ENCODE peak calls at places on chromosomes 2 and 18, in eight cellular contexts. G is thoracic aorta, U is type B pancreatic cell, T is mucosa of descending colon, A is coronary artery, V is fibroblast of lung, S is breast epithelium, N is neural progenitor cell. Z is an unnamed sample.

GRCh38 chr18:61991201-61991600 is 98.4 kb upstream of the RNF152 start:
- DNase-seq in G (no peak), U (no peak), T (no peak), A (no peak), V (peak), S (no peak), N (no peak), Z (peak)

GRCh38 chr2:70514612-70515055 is 39.0 kb downstream of the TGFA start:
- DNase-seq in G (no peak), U (no peak), T (peak), A (no peak), V (no peak), S (peak), N (no peak), Z (no peak)

GRCh38 chr2:197571622-197572271 is 55.9 kb downstream of the MOB4 start:
- DNase-seq in G (no peak), U (no peak), T (no peak), A (no peak), V (peak), S (no peak), N (no peak), Z (no peak)

GRCh38 chr2:164538250-164538866 is 82.9 kb downstream of the GRB14 start:
- DNase-seq in G (no peak), U (no peak), T (no peak), A (no peak), V (peak), S (no peak), N (peak), Z (peak)

GRCh38 chr2:178280261-178280852 is 86.0 kb downstream of the OSBPL6 start:
- DNase-seq in G (peak), U (no peak), T (no peak), A (no peak), V (peak), S (no peak), N (peak), Z (peak)

GRCh38 chr18:26963292-26963691 is 97.8 kb upstream of the AQP4 start:
- DNase-seq in G (no peak), U (no peak), T (no peak), A (no peak), V (no peak), S (no peak), N (no peak), Z (peak)

GRCh38 chr2:9918275-9918674 is 33.2 kb upstream of the GRHL1 start:
- DNase-seq in G (no peak), U (no peak), T (no peak), A (no peak), V (peak), S (no peak), N (no peak), Z (no peak)

GRCh38 chr2:10269291-10269690 is 33.4 kb upstream of the HPCAL1 start:
- DNase-seq in G (no peak), U (peak), T (no peak), A (no peak), V (no peak), S (no peak), N (no peak), Z (no peak)

GRCh38 chr2:33033524-33034150 is 86.9 kb downstream of the LTBP1 start:
- DNase-seq in G (no peak), U (no peak), T (no peak), A (no peak), V (peak), S (no peak), N (peak), Z (peak)

GRCh38 chr2:127401757-127402695 is 14.3 kb upstream of the MAP3K2 start:
- DNase-seq in G (no peak), U (no peak), T (no peak), A (no peak), V (no peak), S (no peak), N (no peak), Z (no peak)

DNA sequence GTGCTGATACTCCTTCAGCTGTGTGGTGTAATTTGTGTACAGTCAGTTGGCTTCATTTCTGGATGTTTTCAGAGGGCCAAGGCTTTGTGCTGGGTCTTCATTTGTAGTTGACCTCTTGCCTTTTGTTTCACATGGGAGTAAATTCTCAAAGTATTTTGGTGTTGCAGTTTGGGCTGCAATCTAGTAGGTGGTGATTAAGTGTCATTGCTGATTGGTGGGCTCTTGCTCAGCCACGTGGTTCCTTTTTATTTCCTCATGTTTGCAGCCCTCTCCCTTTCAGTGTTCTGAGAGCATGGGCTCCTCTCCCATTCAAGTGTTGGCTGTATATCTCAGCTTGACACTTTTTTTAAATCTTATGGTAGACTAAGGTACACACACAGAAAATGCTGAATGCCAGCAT is 96.8 kb downstream of the SNTG2 start:
- DNase-seq in G (no peak), U (no peak), T (no peak), A (no peak), V (peak), S (no peak), N (no peak), Z (peak)
- TF ChIP-seq CTCF in G (no peak), U (peak), T (no peak), A (no peak), V (peak), S (no peak), N (peak), Z (no peak)

DNA sequence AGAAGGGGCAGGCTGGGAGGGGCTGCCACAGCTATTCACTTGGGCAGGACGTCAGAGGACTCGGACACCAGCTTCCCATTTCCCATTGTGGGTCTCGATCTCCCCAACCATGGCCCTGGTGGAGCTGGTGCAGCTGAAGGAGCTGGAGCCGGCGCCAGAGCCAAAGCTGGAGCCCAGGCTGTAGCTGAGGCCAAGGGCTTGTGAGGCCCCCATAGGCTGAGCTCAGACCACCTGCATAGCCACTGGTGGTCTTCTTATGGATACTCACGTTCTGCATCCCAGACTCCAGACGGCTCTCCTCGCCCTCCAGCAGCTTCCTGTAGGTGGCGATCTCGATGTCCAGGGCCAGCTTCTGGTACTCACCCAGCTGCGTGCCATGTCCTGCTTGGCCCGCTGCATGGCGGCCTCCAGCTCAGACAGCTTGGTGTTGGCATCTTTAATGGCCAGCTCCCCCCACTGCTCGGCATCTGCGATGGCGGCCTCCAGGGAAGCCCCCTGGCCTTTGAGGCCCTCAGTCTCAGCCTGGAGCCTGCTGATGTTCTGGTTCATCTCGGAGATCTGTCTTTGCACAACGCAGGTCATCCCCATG is 6.0 kb upstream of the CDK5R2 start:
- DNase-seq in G (no peak), U (peak), T (no peak), A (no peak), V (no peak), S (no peak), N (peak), Z (no peak)
- TF ChIP-seq CTCF in G (no peak), U (no peak), T (no peak), A (no peak), V (no peak), S (no peak), N (peak), Z (peak)

GRCh38 chr2:113977660-113978523 is 88.0 kb downstream of the ACTR3 start:
- DNase-seq in G (no peak), U (no peak), T (no peak), A (no peak), V (peak), S (peak), N (peak), Z (peak)
- TF ChIP-seq CTCF in G (peak), U (peak), T (no peak), A (no peak), V (peak), S (peak), N (peak), Z (peak)

GRCh38 chr2:64363140-64363539 is 90.8 kb upstream of the LGALSL start:
- DNase-seq in G (no peak), U (no peak), T (no peak), A (no peak), V (no peak), S (no peak), N (no peak), Z (no peak)

GRCh38 chr2:64359176-64359891 is 94.6 kb upstream of the LGALSL start:
- DNase-seq in G (no peak), U (no peak), T (no peak), A (no peak), V (peak), S (no peak), N (no peak), Z (peak)

GRCh38 chr2:64362562-64363026 is 91.4 kb upstream of the LGALSL start:
- DNase-seq in G (no peak), U (no peak), T (no peak), A (no peak), V (no peak), S (peak), N (no peak), Z (no peak)

GRCh38 chr2:64361151-64361938 is 92.6 kb upstream of the LGALSL start:
- DNase-seq in G (no peak), U (no peak), T (no peak), A (no peak), V (no peak), S (no peak), N (no peak), Z (no peak)

GRCh38 chr2:64359892-64360657 is 93.9 kb upstream of the LGALSL start:
- DNase-seq in G (peak), U (no peak), T (peak), A (peak), V (peak), S (peak), N (no peak), Z (peak)
- TF ChIP-seq CTCF in G (no peak), U (no peak), T (no peak), A (no peak), V (no peak), S (no peak), N (no peak), Z (no peak)

GRCh38 chr2:161775971-161776370 is 151.8 kb downstream of the SLC4A10 start:
- DNase-seq in G (no peak), U (no peak), T (no peak), A (no peak), V (no peak), S (no peak), N (no peak), Z (no peak)

GRCh38 chr2:161766334-161766733 is 142.1 kb downstream of the SLC4A10 start:
- DNase-seq in G (no peak), U (no peak), T (no peak), A (no peak), V (no peak), S (no peak), N (no peak), Z (no peak)

DNA sequence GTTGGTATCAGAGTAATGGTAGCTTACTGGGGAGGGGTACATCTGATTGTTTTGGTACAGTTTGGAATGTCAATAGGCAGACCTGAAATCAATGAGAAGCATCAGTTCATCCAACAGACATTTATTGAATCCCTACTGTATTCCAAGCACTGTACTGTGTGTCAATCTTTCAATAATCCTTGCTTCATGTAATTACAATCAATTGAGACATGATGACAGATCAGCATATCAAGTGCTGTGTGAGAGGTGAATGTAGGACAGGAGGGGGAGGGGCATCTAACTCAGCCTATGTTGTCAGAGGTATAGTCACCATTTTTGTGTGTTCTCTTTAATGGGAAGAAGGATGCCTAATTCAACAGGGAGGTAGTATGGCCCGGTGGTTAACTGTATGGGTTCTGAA is 146.9 kb downstream of the SLC4A10 start:
- DNase-seq in G (no peak), U (no peak), T (no peak), A (no peak), V (no peak), S (no peak), N (no peak), Z (no peak)
- TF ChIP-seq CTCF in G (no peak), U (no peak), T (no peak), A (no peak), V (no peak), S (no peak), N (no peak), Z (no peak)

DNA sequence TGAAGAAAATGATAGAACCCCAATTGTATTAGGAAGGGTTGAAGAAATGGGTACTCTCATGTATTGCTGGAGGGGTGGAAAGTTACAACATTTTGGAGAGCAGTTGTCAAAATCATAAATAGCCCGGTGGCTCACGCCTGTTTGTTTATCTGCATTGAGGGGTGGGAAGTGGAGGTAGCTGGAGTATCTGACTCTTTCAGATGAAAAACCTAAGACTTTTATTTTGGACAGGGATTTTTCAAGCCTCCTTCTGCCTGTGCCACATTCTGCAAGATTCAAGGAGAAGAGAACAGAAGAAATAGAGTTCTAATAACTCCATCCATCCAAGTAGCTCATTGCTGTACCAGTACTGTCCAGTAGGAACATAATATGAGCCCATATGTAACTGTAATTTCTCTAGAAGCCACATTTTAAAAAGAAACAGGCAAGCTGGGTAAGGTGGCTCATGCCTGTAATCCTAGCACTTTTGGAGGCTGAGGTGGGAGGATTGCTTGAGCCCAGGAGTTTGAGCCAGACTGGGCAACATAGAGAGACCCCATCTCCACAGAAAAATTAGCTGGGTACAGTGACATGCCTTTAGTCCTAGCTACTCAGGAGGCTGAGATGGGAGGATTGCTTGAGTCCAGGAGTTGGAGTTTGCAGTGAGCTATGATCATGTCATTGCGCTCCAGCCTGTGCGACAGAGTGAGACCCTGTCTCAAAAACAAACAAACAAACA is 35.5 kb upstream of the NT5DC4 start:
- DNase-seq in G (no peak), U (no peak), T (no peak), A (no peak), V (no peak), S (no peak), N (no peak), Z (no peak)
- TF ChIP-seq CTCF in G (peak), U (peak), T (no peak), A (no peak), V (peak), S (no peak), N (no peak), Z (peak)

DNA sequence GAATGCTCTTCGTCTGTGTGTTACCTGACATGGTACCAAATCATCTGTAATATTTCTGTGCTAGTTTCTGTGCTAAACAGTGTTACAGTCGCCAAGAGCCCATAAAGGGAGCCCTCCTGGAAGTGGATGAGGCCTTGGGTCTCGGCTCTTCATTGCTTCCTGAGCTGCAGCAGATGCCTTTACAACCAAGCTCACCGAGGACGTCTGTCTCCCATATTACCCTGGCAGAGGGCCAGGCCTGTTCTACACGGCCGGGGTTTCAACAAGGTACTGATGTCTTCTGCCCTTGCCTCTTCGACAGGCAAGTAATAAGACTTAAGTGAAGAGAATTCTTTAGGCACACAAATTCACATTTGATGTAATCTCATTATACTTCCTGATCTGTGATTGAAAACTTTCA is 16.8 kb downstream of the RPL31 start:
- DNase-seq in G (no peak), U (no peak), T (no peak), A (no peak), V (no peak), S (no peak), N (no peak), Z (no peak)
- TF ChIP-seq CTCF in G (no peak), U (no peak), T (no peak), A (no peak), V (no peak), S (no peak), N (no peak), Z (no peak)

GRCh38 chr2:174074831-174075230 is 109.7 kb upstream of the SP3 start:
- DNase-seq in G (no peak), U (no peak), T (no peak), A (no peak), V (no peak), S (no peak), N (no peak), Z (no peak)

GRCh38 chr2:174071321-174071720 is 106.1 kb upstream of the SP3 start:
- DNase-seq in G (no peak), U (no peak), T (no peak), A (no peak), V (no peak), S (no peak), N (no peak), Z (no peak)

GRCh38 chr2:174070281-174070680 is 105.1 kb upstream of the SP3 start:
- DNase-seq in G (no peak), U (no peak), T (no peak), A (no peak), V (no peak), S (no peak), N (no peak), Z (no peak)

GRCh38 chr2:174072857-174073256 is 107.7 kb upstream of the SP3 start:
- DNase-seq in G (no peak), U (no peak), T (no peak), A (no peak), V (no peak), S (no peak), N (no peak), Z (no peak)

GRCh38 chr2:174072069-174072468 is 106.9 kb upstream of the SP3 start:
- DNase-seq in G (no peak), U (no peak), T (no peak), A (no peak), V (no peak), S (no peak), N (no peak), Z (no peak)
- TF ChIP-seq CTCF in G (no peak), U (no peak), T (no peak), A (no peak), V (no peak), S (no peak), N (no peak), Z (no peak)